ENCODE peak calls at places on chromosomes 3 and 15, in ten cellular contexts. U is lower lobe of right lung; N is right atrium auricular region; Y is endodermal cell; F is cardiac muscle cell; E is K562; P is HCT116; L is CD8-positive, alpha-beta memory T cell; X is mammary epithelial cell; G is pancreas. A is an unnamed sample. For H3K4me1 and H3K9me3, the result is how much of the 10 kb centered on the place peaks cover.

GRCh38 chr3:141448606-141449216 is 38.1 kb upstream of the RASA2 start:
- DNase-seq in N (no peak), E (no peak), X (no peak), F (no peak), L (no peak), G (no peak), P (no peak), Y (no peak), U (no peak), A (no peak)

GRCh38 chr3:31724144-31724543 is 191.4 kb downstream of the STT3B start:
- DNase-seq in L (no peak), X (no peak), U (no peak), G (no peak), F (no peak), E (no peak), Y (peak), P (no peak), N (no peak), A (no peak)

GRCh38 chr3:22475665-22476064 is 724.7 kb upstream of the ZNF385D start:
- DNase-seq in X (peak), P (no peak), L (no peak), F (no peak), U (no peak), N (no peak), Y (no peak), G (no peak), E (no peak), A (no peak)

GRCh38 chr3:195897081-195897852 is 11.1 kb downstream of the TNK2 start:
- DNase-seq in E (peak), U (no peak), P (no peak), F (peak), X (peak), G (no peak), Y (peak), N (peak), L (no peak), A (no peak)

GRCh38 chr3:112889357-112889756 is 42.7 kb upstream of the CD200R1L start:
- DNase-seq in P (no peak), E (no peak), F (no peak), N (no peak), Y (peak), G (no peak), U (no peak), L (no peak), X (no peak), A (no peak)

GRCh38 chr3:53074761-53075742 is 29.2 kb upstream of the SFMBT1 start:
- DNase-seq in X (no peak), F (no peak), E (no peak), G (no peak), L (no peak), N (no peak), P (no peak), U (no peak), Y (no peak), A (no peak)

GRCh38 chr3:188106898-188107684 is 46.9 kb upstream of the LPP start:
- DNase-seq in X (no peak), U (no peak), L (no peak), E (no peak), F (no peak), N (no peak), G (no peak), P (no peak), Y (peak), A (no peak)

GRCh38 chr3:152292367-152292766 is 23.6 kb downstream of the MBNL1 start:
- DNase-seq in Y (no peak), U (no peak), E (no peak), G (no peak), L (no peak), P (no peak), N (no peak), X (no peak), F (no peak), A (no peak)

GRCh38 chr15:65512807-65513416 is 4.6 kb downstream of the DPP8 start:
- DNase-seq in N (peak), X (no peak), L (peak), U (no peak), F (no peak), Y (no peak), P (no peak), G (peak), E (no peak), A (peak)

GRCh38 chr15:76138436-76138835 is 78.7 kb downstream of the TMEM266 start:
- DNase-seq in G (no peak), L (no peak), U (no peak), E (no peak), F (no peak), Y (no peak), P (no peak), X (no peak), N (no peak), A (no peak)

GRCh38 chr15:78415284-78415683 is 22.7 kb upstream of the IREB2 start:
- DNase-seq in G (no peak), E (peak), L (no peak), P (peak), N (no peak), Y (no peak), U (no peak), F (peak), X (peak), A (no peak)

GRCh38 chr3:149662240-149662887 is 4.5 kb upstream of the WWTR1 start:
- DNase-seq in F (no peak), G (no peak), Y (no peak), L (no peak), E (no peak), P (no peak), U (no peak), N (no peak), X (no peak), A (no peak)

GRCh38 chr3:22685598-22685997 is 517.5 kb upstream of the UBE2E2 start:
- DNase-seq in F (no peak), L (no peak), X (peak), Y (peak), G (no peak), P (no peak), U (no peak), N (no peak), E (no peak), A (no peak)

GRCh38 chr15:58576657-58577056 is 144.9 kb downstream of the LIPC start:
- DNase-seq in E (no peak), G (no peak), P (no peak), N (no peak), Y (no peak), U (no peak), F (no peak), L (no peak), X (no peak), A (no peak)

GRCh38 chr3:170473358-170473757 is 54.7 kb downstream of the CLDN11 start:
- DNase-seq in E (no peak), X (no peak), N (no peak), Y (no peak), P (no peak), G (no peak), F (no peak), U (no peak), L (no peak), A (no peak)

GRCh38 chr15:52337198-52337853 is 41.7 kb upstream of the MYO5C start:
- DNase-seq in F (no peak), E (no peak), Y (no peak), X (peak), L (no peak), U (no peak), P (no peak), N (no peak), G (no peak), A (no peak)

GRCh38 chr3:73718326-73719110 is 93.8 kb upstream of the PDZRN3 start:
- DNase-seq in F (no peak), P (no peak), L (no peak), X (no peak), Y (no peak), G (no peak), N (no peak), U (no peak), E (no peak), A (no peak)

GRCh38 chr3:30667250-30667585 is 60.8 kb downstream of the TGFBR2 start:
- DNase-seq in E (no peak), L (peak), X (no peak), Y (peak), G (no peak), P (no peak), N (no peak), U (no peak), F (peak), A (no peak)

GRCh38 chr3:176855213-176855612 is 342.1 kb downstream of the TBL1XR1 start:
- DNase-seq in Y (no peak), X (no peak), G (no peak), F (no peak), L (no peak), U (no peak), N (no peak), P (no peak), E (no peak), A (no peak)

GRCh38 chr3:105904251-105904650 is 35.4 kb upstream of the CBLB start:
- DNase-seq in X (no peak), P (no peak), L (no peak), U (no peak), N (no peak), Y (no peak), G (no peak), F (no peak), E (no peak), A (no peak)

GRCh38 chr3:24460974-24461373 is 33.7 kb downstream of the THRB start:
- DNase-seq in E (no peak), N (no peak), F (no peak), P (no peak), X (no peak), Y (no peak), L (no peak), G (no peak), U (no peak), A (no peak)

GRCh38 chr3:170768334-170768801 is 101.6 kb downstream of the RPL22L1 start:
- DNase-seq in L (no peak), X (peak), G (no peak), U (no peak), E (no peak), P (no peak), F (no peak), N (no peak), Y (peak), A (no peak)

GRCh38 chr3:143644370-143645089 is 203.7 kb downstream of the SLC9A9 start:
- DNase-seq in U (peak), F (peak), Y (peak), N (no peak), E (peak), G (peak), P (peak), L (peak), X (peak), A (no peak)

GRCh38 chr15:70165811-70166284 is 68.1 kb upstream of the TLE3 start:
- DNase-seq in E (no peak), U (no peak), P (no peak), G (peak), L (no peak), X (no peak), F (no peak), Y (peak), N (peak), A (peak)

GRCh38 chr3:194009892-194010533 is 125.9 kb upstream of the HES1 start:
- DNase-seq in X (no peak), P (no peak), Y (peak), G (peak), U (no peak), L (no peak), E (no peak), F (peak), N (no peak), A (no peak)

GRCh38 chr3:196193738-196194541 is 17.3 kb downstream of the ZDHHC19 start:
- DNase-seq in F (peak), Y (no peak), X (no peak), N (peak), U (peak), L (no peak), E (peak), P (no peak), G (peak), A (peak)

GRCh38 chr3:98521897-98522537 is 685 bp downstream of the CLDND1 start:
- DNase-seq in U (peak), X (peak), N (peak), F (peak), P (peak), E (peak), L (peak), G (peak), Y (peak), A (no peak)

GRCh38 chr3:127792664-127793292 is 29.5 kb downstream of the MGLL start:
- DNase-seq in E (no peak), G (no peak), N (peak), F (no peak), P (no peak), U (no peak), L (no peak), X (peak), Y (no peak), A (peak)

GRCh38 chr3:105523496-105523895 is 156.8 kb downstream of the ALCAM start:
- DNase-seq in U (no peak), N (no peak), G (no peak), Y (no peak), F (no peak), X (peak), P (no peak), L (no peak), E (no peak), A (no peak)

GRCh38 chr3:126184465-126185000 is 4.1 kb upstream of the ALDH1L1 start:
- DNase-seq in G (no peak), Y (no peak), U (no peak), E (no peak), P (no peak), L (no peak), N (no peak), X (no peak), F (no peak), A (no peak)

GRCh38 chr15:33152502-33153109 is 41.9 kb downstream of the FMN1 start:
- DNase-seq in F (no peak), L (no peak), G (no peak), X (peak), E (no peak), Y (no peak), N (no peak), U (no peak), P (no peak), A (no peak)

GRCh38 chr15:63340878-63341277 is 40.8 kb downstream of the CA12 start:
- DNase-seq in L (no peak), P (no peak), X (no peak), G (no peak), Y (no peak), F (no peak), U (no peak), E (no peak), N (no peak), A (no peak)

GRCh38 chr3:14188367-14188766 is 9.8 kb downstream of the LSM3 start:
- DNase-seq in U (no peak), G (no peak), P (no peak), L (no peak), Y (no peak), X (no peak), N (no peak), F (no peak), E (no peak), A (no peak)

GRCh38 chr15:38726187-38726586 is 161.6 kb upstream of the RASGRP1 start:
- DNase-seq in E (no peak), F (no peak), Y (no peak), U (no peak), G (no peak), L (no peak), N (no peak), X (peak), P (no peak), A (no peak)

GRCh38 chr3:147120029-147120428 is 286.3 kb downstream of the ZIC4 start:
- DNase-seq in F (peak), L (no peak), U (no peak), E (no peak), X (no peak), G (no peak), P (no peak), Y (no peak), N (no peak), A (no peak)

GRCh38 chr3:63937661-63938651 is 25.8 kb upstream of the SCAANT1 start:
- DNase-seq in P (no peak), X (peak), F (no peak), E (no peak), N (no peak), L (peak), U (peak), Y (no peak), G (no peak), A (no peak)

GRCh38 chr15:25345943-25346342 is 92.9 kb downstream of the UBE3A start:
- DNase-seq in L (no peak), E (no peak), Y (peak), P (no peak), U (no peak), N (no peak), G (no peak), X (peak), F (peak), A (peak)

GRCh38 chr3:58535531-58536500 is 1.2 kb downstream of the ACOX2 start:
- DNase-seq in Y (peak), F (no peak), N (peak), X (peak), U (no peak), P (no peak), G (peak), L (no peak), E (no peak), A (no peak)

GRCh38 chr15:90588427-90588826 is 58.7 kb downstream of the CRTC3 start:
- DNase-seq in Y (no peak), L (no peak), U (no peak), N (no peak), E (peak), X (peak), F (no peak), G (no peak), P (no peak), A (no peak)

DNA sequence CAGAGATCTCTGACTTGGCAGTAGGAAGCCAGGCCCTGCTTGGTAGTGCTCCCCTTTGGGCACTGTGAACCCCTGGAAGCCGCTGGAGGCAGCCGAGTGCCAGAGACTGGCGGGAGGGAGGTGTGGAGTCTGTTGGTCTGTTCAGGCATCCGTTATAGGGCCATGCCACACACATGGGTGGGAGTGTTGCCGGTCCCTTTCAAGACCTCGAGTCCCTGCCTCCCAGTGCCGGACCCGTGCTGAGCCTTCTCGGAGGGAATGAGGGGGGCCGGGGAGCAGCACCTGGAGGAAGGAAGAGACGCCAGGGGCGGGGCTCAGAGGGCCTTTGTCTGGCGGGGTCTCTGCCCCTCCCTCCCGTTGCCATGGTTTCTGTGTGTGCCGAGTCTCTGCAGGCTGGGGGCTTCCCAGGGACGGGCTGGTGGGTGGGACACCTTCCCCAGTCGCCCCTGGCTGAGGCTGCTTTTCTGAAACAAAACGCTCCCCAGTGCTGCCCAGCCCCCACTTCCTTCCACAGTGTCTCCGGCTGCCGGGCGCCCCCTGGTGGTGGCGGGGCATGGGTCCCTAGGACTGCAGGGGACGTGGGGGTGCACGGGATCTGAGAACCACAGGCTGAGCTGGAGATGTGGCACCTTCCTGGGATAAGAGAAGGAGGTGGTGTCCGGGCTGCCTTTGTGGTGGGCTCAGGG is 10.0 kb downstream of the GNAI2 start:
- DNase-seq in N (peak), P (no peak), G (peak), Y (peak), E (peak), X (no peak), U (peak), L (peak), F (peak), A (peak)
- H3K4me1 ChIP-seq in N (under half), P (half or more), G (under half), Y (under half), E (half or more), X (half or more), U (half or more), L (half or more), F (under half), A (half or more)

GRCh38 chr3:26807272-26807671 is 184.7 kb downstream of the LRRC3B start:
- DNase-seq in G (no peak), L (no peak), P (no peak), F (no peak), E (no peak), X (no peak), Y (peak), N (no peak), U (no peak), A (no peak)
- H3K9me3 ChIP-seq in G (under half), L (under half), P (under half), F (under half), E (under half), X (under half), Y (under half), N (under half), U (under half), A (under half)

GRCh38 chr3:159795776-159796175 is 192.9 kb upstream of the IL12A start:
- DNase-seq in U (no peak), L (no peak), F (no peak), Y (no peak), P (no peak), N (no peak), G (no peak), X (no peak), E (no peak), A (no peak)
- H3K27ac ChIP-seq in U (no peak), L (no peak), F (no peak), Y (no peak), P (no peak), N (peak), G (no peak), X (peak), E (no peak), A (peak)

GRCh38 chr3:184282941-184283340 is 7.1 kb downstream of the ECE2 start:
- DNase-seq in Y (no peak), G (no peak), X (no peak), L (no peak), U (no peak), P (no peak), E (no peak), N (no peak), F (no peak), A (no peak)
- H3K4me1 ChIP-seq in Y (under half), G (under half), X (under half), L (under half), U (under half), P (under half), E (under half), N (under half), F (under half), A (under half)

GRCh38 chr15:100454148-100454547 is 74.6 kb downstream of the CERS3 start:
- DNase-seq in G (no peak), Y (no peak), N (no peak), E (no peak), F (no peak), X (no peak), P (no peak), U (no peak), L (no peak), A (no peak)
- H3K9me3 ChIP-seq in G (under half), Y (under half), N (under half), E (under half), F (under half), X (under half), P (under half), U (under half), L (under half), A (half or more)

GRCh38 chr3:182794806-182795369 is 1.6 kb downstream of the ATP11B start:
- DNase-seq in P (no peak), X (peak), L (no peak), F (no peak), G (no peak), U (no peak), N (no peak), Y (no peak), E (no peak), A (no peak)
- H3K27ac ChIP-seq in P (peak), X (peak), L (peak), F (peak), G (peak), U (peak), N (peak), Y (no peak), E (peak), A (peak)

A was measured in left ventricle myocardium inferior.